ENCODE peak calls at places on chromosomes 4 and X, in eight cellular contexts. One of them, this sample, is unnamed.

GRCh38 chrX:85590638-85591037 is 211.2 kb upstream of the POF1B start:
- DNase-seq in bronchial epithelial cell: peak
- DNase-seq in omental fat pad: no peak
- DNase-seq in tibial nerve: no peak
- DNase-seq in mucosa of descending colon: no peak
- DNase-seq in K562: no peak
- DNase-seq in AG04450: no peak
- DNase-seq in cardiac fibroblast: no peak
- DNase-seq in this sample: no peak

GRCh38 chrX:119069128-119069527 is 3.7 kb upstream of the CT47C1 start:
- DNase-seq in bronchial epithelial cell: no peak
- DNase-seq in omental fat pad: no peak
- DNase-seq in tibial nerve: no peak
- DNase-seq in mucosa of descending colon: no peak
- DNase-seq in K562: no peak
- DNase-seq in AG04450: no peak
- DNase-seq in cardiac fibroblast: no peak
- DNase-seq in this sample: no peak

GRCh38 chr4:169398294-169398693 is 127.5 kb upstream of the SH3RF1 start:
- DNase-seq in bronchial epithelial cell: peak
- DNase-seq in omental fat pad: no peak
- DNase-seq in tibial nerve: no peak
- DNase-seq in mucosa of descending colon: no peak
- DNase-seq in K562: no peak
- DNase-seq in AG04450: peak
- DNase-seq in cardiac fibroblast: peak
- DNase-seq in this sample: no peak

GRCh38 chr4:185830263-185830994 is 18.4 kb upstream of the SORBS2 start:
- DNase-seq in bronchial epithelial cell: no peak
- DNase-seq in omental fat pad: no peak
- DNase-seq in tibial nerve: no peak
- DNase-seq in mucosa of descending colon: no peak
- DNase-seq in K562: no peak
- DNase-seq in AG04450: no peak
- DNase-seq in cardiac fibroblast: no peak
- DNase-seq in this sample: no peak

GRCh38 chr4:17932041-17932440 is 89.5 kb downstream of the LCORL start:
- DNase-seq in bronchial epithelial cell: peak
- DNase-seq in omental fat pad: no peak
- DNase-seq in tibial nerve: no peak
- DNase-seq in mucosa of descending colon: no peak
- DNase-seq in K562: no peak
- DNase-seq in AG04450: no peak
- DNase-seq in cardiac fibroblast: no peak
- DNase-seq in this sample: no peak

GRCh38 chr4:3107271-3108185 is 33.0 kb downstream of the HTT start:
- DNase-seq in bronchial epithelial cell: no peak
- DNase-seq in omental fat pad: no peak
- DNase-seq in tibial nerve: peak
- DNase-seq in mucosa of descending colon: no peak
- DNase-seq in K562: no peak
- DNase-seq in AG04450: no peak
- DNase-seq in cardiac fibroblast: peak
- DNase-seq in this sample: no peak

GRCh38 chr4:74205046-74205445 is 47.1 kb downstream of the MTHFD2L start:
- DNase-seq in bronchial epithelial cell: no peak
- DNase-seq in omental fat pad: no peak
- DNase-seq in tibial nerve: no peak
- DNase-seq in mucosa of descending colon: no peak
- DNase-seq in K562: no peak
- DNase-seq in AG04450: no peak
- DNase-seq in cardiac fibroblast: peak
- DNase-seq in this sample: no peak

GRCh38 chr4:10926025-10926424 is 241.5 kb upstream of the CLNK start:
- DNase-seq in bronchial epithelial cell: peak
- DNase-seq in omental fat pad: no peak
- DNase-seq in tibial nerve: no peak
- DNase-seq in mucosa of descending colon: no peak
- DNase-seq in K562: no peak
- DNase-seq in AG04450: no peak
- DNase-seq in cardiac fibroblast: peak
- DNase-seq in this sample: no peak

GRCh38 chrX:41721590-41721989 is 2.4 kb upstream of the GPR82 start:
- DNase-seq in bronchial epithelial cell: no peak
- DNase-seq in omental fat pad: no peak
- DNase-seq in tibial nerve: no peak
- DNase-seq in mucosa of descending colon: no peak
- DNase-seq in K562: no peak
- DNase-seq in AG04450: no peak
- DNase-seq in cardiac fibroblast: no peak
- DNase-seq in this sample: no peak

GRCh38 chrX:40644821-40645358 is 2.5 kb downstream of the CXorf38 start:
- DNase-seq in bronchial epithelial cell: peak
- DNase-seq in omental fat pad: no peak
- DNase-seq in tibial nerve: peak
- DNase-seq in mucosa of descending colon: peak
- DNase-seq in K562: no peak
- DNase-seq in AG04450: no peak
- DNase-seq in cardiac fibroblast: peak
- DNase-seq in this sample: no peak

DNA sequence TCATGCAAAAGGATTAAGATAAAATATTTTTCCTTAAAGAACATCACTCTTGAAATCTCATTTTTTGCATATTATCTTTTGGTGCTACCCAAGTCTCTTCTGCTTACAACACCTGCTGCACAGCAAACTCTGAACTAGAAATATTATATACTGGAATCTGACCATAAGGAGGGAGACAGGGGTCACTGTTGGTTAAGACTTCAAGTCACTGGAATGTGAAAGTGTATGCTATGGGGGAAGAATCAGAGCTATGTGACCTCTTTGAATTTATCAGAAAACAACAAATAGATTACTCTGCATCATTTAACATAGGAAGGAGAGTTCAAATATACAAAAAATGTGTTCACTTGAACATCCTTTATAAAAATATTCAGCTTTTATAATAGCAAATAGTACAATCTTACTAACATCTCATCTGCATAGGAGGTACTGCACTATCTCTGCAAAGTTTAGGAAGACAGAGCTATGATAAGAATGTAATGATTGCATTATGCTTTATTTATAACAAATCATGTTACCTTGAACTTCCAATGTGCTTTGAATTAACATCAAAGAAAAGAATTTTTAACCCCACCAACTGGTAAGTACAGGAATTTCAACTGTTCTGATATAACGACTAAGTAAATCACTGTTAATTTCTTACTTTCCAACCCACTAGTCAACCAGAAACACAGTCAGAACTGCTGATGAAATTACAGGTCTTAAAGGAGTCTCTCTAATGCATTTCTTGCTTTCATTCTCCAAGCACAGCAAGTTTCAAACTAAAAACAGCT is 69.8 kb downstream of the ZNF827 start:
- DNase-seq in bronchial epithelial cell: no peak
- DNase-seq in omental fat pad: no peak
- DNase-seq in tibial nerve: no peak
- DNase-seq in mucosa of descending colon: no peak
- DNase-seq in K562: no peak
- DNase-seq in AG04450: no peak
- DNase-seq in cardiac fibroblast: peak
- DNase-seq in this sample: no peak
- TF ChIP-seq CTCF in bronchial epithelial cell: no peak
- TF ChIP-seq CTCF in omental fat pad: no peak
- TF ChIP-seq CTCF in tibial nerve: no peak
- TF ChIP-seq CTCF in mucosa of descending colon: no peak
- TF ChIP-seq CTCF in K562: no peak
- TF ChIP-seq CTCF in AG04450: peak
- TF ChIP-seq CTCF in cardiac fibroblast: no peak
- TF ChIP-seq CTCF in this sample: peak

GRCh38 chr4:66182651-66183050 is 512.4 kb upstream of the EPHA5 start:
- DNase-seq in bronchial epithelial cell: no peak
- DNase-seq in omental fat pad: no peak
- DNase-seq in tibial nerve: no peak
- DNase-seq in mucosa of descending colon: no peak
- DNase-seq in K562: no peak
- DNase-seq in AG04450: no peak
- DNase-seq in cardiac fibroblast: peak
- DNase-seq in this sample: no peak

GRCh38 chr4:66178901-66179300 is 508.6 kb upstream of the EPHA5 start:
- DNase-seq in bronchial epithelial cell: peak
- DNase-seq in omental fat pad: no peak
- DNase-seq in tibial nerve: no peak
- DNase-seq in mucosa of descending colon: no peak
- DNase-seq in K562: no peak
- DNase-seq in AG04450: no peak
- DNase-seq in cardiac fibroblast: peak
- DNase-seq in this sample: no peak
- TF ChIP-seq CTCF in bronchial epithelial cell: no peak
- TF ChIP-seq CTCF in omental fat pad: no peak
- TF ChIP-seq CTCF in tibial nerve: no peak
- TF ChIP-seq CTCF in mucosa of descending colon: no peak
- TF ChIP-seq CTCF in K562: no peak
- TF ChIP-seq CTCF in AG04450: no peak
- TF ChIP-seq CTCF in cardiac fibroblast: no peak
- TF ChIP-seq CTCF in this sample: no peak

GRCh38 chr4:139768913-139769312 is 103.3 kb downstream of the MGST2 start:
- DNase-seq in bronchial epithelial cell: peak
- DNase-seq in omental fat pad: no peak
- DNase-seq in tibial nerve: no peak
- DNase-seq in mucosa of descending colon: no peak
- DNase-seq in K562: peak
- DNase-seq in AG04450: no peak
- DNase-seq in cardiac fibroblast: peak
- DNase-seq in this sample: no peak
- TF ChIP-seq CTCF in bronchial epithelial cell: peak
- TF ChIP-seq CTCF in omental fat pad: no peak
- TF ChIP-seq CTCF in tibial nerve: no peak
- TF ChIP-seq CTCF in mucosa of descending colon: no peak
- TF ChIP-seq CTCF in K562: peak
- TF ChIP-seq CTCF in AG04450: no peak
- TF ChIP-seq CTCF in cardiac fibroblast: peak
- TF ChIP-seq CTCF in this sample: peak

GRCh38 chrX:110417128-110417527 is 58.5 kb downstream of the RTL9 start:
- DNase-seq in bronchial epithelial cell: no peak
- DNase-seq in omental fat pad: no peak
- DNase-seq in tibial nerve: no peak
- DNase-seq in mucosa of descending colon: no peak
- DNase-seq in K562: no peak
- DNase-seq in AG04450: no peak
- DNase-seq in cardiac fibroblast: no peak
- DNase-seq in this sample: no peak

GRCh38 chrX:110418220-110418856 is 59.7 kb downstream of the RTL9 start:
- DNase-seq in bronchial epithelial cell: peak
- DNase-seq in omental fat pad: no peak
- DNase-seq in tibial nerve: no peak
- DNase-seq in mucosa of descending colon: no peak
- DNase-seq in K562: peak
- DNase-seq in AG04450: peak
- DNase-seq in cardiac fibroblast: peak
- DNase-seq in this sample: peak

GRCh38 chrX:110421499-110422455 is 63.1 kb downstream of the RTL9 start:
- DNase-seq in bronchial epithelial cell: peak
- DNase-seq in omental fat pad: no peak
- DNase-seq in tibial nerve: no peak
- DNase-seq in mucosa of descending colon: no peak
- DNase-seq in K562: no peak
- DNase-seq in AG04450: no peak
- DNase-seq in cardiac fibroblast: no peak
- DNase-seq in this sample: no peak

GRCh38 chrX:110418857-110419249 is 60.2 kb downstream of the RTL9 start:
- DNase-seq in bronchial epithelial cell: peak
- DNase-seq in omental fat pad: no peak
- DNase-seq in tibial nerve: no peak
- DNase-seq in mucosa of descending colon: no peak
- DNase-seq in K562: no peak
- DNase-seq in AG04450: peak
- DNase-seq in cardiac fibroblast: peak
- DNase-seq in this sample: no peak

DNA sequence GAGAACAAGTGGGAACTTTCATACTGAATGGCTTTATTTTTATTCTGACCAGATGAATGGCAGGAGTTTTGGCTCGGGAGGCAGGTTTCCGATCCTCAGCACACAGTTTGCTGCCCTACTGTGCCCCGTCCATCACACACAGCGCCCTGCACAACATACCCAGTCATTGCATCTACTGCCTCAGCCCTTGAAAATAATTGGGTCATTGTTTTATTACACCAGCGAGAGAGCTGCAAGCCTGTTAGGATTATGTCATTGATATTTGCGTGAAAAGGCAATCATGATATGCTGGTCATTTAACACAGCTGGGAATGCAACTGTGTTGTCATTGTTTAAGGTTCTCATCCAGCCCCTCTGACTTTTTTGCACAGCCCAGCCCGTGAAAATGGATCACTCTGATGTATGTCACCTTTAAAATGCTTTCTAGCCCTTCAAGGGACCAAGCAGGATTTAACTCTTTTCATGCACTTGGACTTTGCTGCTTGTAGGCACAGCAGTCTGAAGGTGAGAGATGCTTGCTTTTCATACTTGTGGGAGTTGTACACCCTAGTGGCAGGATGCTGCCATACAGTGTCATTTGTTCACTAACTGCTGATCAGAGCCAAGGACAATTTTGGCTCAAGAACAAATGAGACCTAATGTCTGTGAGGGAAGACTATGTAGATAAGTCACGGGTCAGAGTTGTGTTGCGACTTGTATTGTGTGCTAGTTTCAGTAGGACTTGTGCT is 62.3 kb downstream of the RTL9 start:
- DNase-seq in bronchial epithelial cell: no peak
- DNase-seq in omental fat pad: no peak
- DNase-seq in tibial nerve: no peak
- DNase-seq in mucosa of descending colon: no peak
- DNase-seq in K562: no peak
- DNase-seq in AG04450: no peak
- DNase-seq in cardiac fibroblast: no peak
- DNase-seq in this sample: no peak
- TF ChIP-seq CTCF in bronchial epithelial cell: peak
- TF ChIP-seq CTCF in omental fat pad: no peak
- TF ChIP-seq CTCF in tibial nerve: no peak
- TF ChIP-seq CTCF in mucosa of descending colon: no peak
- TF ChIP-seq CTCF in K562: peak
- TF ChIP-seq CTCF in AG04450: peak
- TF ChIP-seq CTCF in cardiac fibroblast: peak
- TF ChIP-seq CTCF in this sample: peak

GRCh38 chrX:51148848-51149247 is 183.8 kb upstream of the NUDT10 start:
- DNase-seq in bronchial epithelial cell: peak
- DNase-seq in omental fat pad: no peak
- DNase-seq in tibial nerve: no peak
- DNase-seq in mucosa of descending colon: no peak
- DNase-seq in K562: no peak
- DNase-seq in AG04450: no peak
- DNase-seq in cardiac fibroblast: peak
- DNase-seq in this sample: no peak
- TF ChIP-seq CTCF in bronchial epithelial cell: no peak
- TF ChIP-seq CTCF in omental fat pad: no peak
- TF ChIP-seq CTCF in tibial nerve: no peak
- TF ChIP-seq CTCF in mucosa of descending colon: no peak
- TF ChIP-seq CTCF in K562: no peak
- TF ChIP-seq CTCF in AG04450: no peak
- TF ChIP-seq CTCF in cardiac fibroblast: no peak
- TF ChIP-seq CTCF in this sample: no peak

This sample was measured in glutamatergic neuron.